ENCODE peak calls at places on chromosome X, in nine cellular contexts. E is fibroblast of the aortic adventitia, V is IMR-90, P is thoracic aorta, O is left ventricle myocardium inferior, N is A549, Z is Peyer's patch, M is AG09319, C is dorsolateral prefrontal cortex. A is an unnamed sample.

GRCh38 chrX:39753296-39753996 is 344.3 kb downstream of the BCOR start:
- DNase-seq in E (peak), V (peak), P (no peak), O (no peak), N (peak), Z (no peak), M (no peak), C (no peak), A (no peak)

GRCh38 chrX:57596109-57596870 is 4.5 kb downstream of the ZXDB start:
- DNase-seq in E (peak), V (no peak), P (no peak), O (no peak), N (no peak), Z (no peak), M (no peak), C (no peak), A (no peak)

GRCh38 chrX:99184153-99184552 is 1225.9 kb downstream of the PCDH19 start:
- DNase-seq in E (no peak), V (no peak), P (no peak), O (no peak), N (no peak), Z (no peak), M (no peak), C (no peak), A (no peak)

GRCh38 chrX:65821721-65822496 is 154.5 kb downstream of the MSN start:
- DNase-seq in E (no peak), V (no peak), P (no peak), O (peak), N (no peak), Z (peak), M (no peak), C (no peak), A (no peak)

GRCh38 chrX:22594771-22595170 is 322.1 kb downstream of the CBLL2 start:
- DNase-seq in E (no peak), V (no peak), P (no peak), O (no peak), N (no peak), Z (no peak), M (no peak), C (no peak), A (no peak)

GRCh38 chrX:105191878-105192277 is 28.6 kb downstream of the TEX13A start:
- DNase-seq in E (no peak), V (no peak), P (no peak), O (no peak), N (peak), Z (no peak), M (no peak), C (no peak), A (no peak)

GRCh38 chrX:101417981-101418841 is 10.2 kb downstream of the HNRNPH2 start:
- DNase-seq in E (no peak), V (no peak), P (no peak), O (peak), N (no peak), Z (peak), M (no peak), C (peak), A (no peak)

GRCh38 chrX:52346462-52347165 is 22.2 kb upstream of the XAGE2 start:
- DNase-seq in E (no peak), V (peak), P (no peak), O (no peak), N (peak), Z (no peak), M (no peak), C (no peak), A (no peak)

GRCh38 chrX:54808109-54808604 is 612 bp downstream of the MAGED2 start:
- DNase-seq in E (no peak), V (no peak), P (no peak), O (peak), N (peak), Z (peak), M (peak), C (peak), A (peak)

GRCh38 chrX:103101280-103102042 is 8.5 kb upstream of the NXF3 start:
- DNase-seq in E (peak), V (no peak), P (no peak), O (no peak), N (no peak), Z (no peak), M (no peak), C (no peak), A (no peak)

GRCh38 chrX:20284444-20284843 is 17.7 kb upstream of the RPS6KA3 start:
- DNase-seq in E (no peak), V (no peak), P (no peak), O (no peak), N (no peak), Z (no peak), M (no peak), C (no peak), A (no peak)

GRCh38 chrX:20829665-20830481 is 544.3 kb upstream of the CNKSR2 start:
- DNase-seq in E (peak), V (no peak), P (no peak), O (no peak), N (peak), Z (no peak), M (no peak), C (no peak), A (no peak)

GRCh38 chrX:50814701-50815476 is 895 bp upstream of the SHROOM4 start:
- DNase-seq in E (no peak), V (peak), P (no peak), O (no peak), N (no peak), Z (peak), M (no peak), C (peak), A (no peak)

GRCh38 chrX:143648705-143649104 is 12.8 kb upstream of the SLITRK4 start:
- DNase-seq in E (no peak), V (no peak), P (no peak), O (no peak), N (no peak), Z (no peak), M (no peak), C (no peak), A (no peak)

GRCh38 chrX:153755136-153755535 is 8.9 kb upstream of the PLXNB3 start:
- DNase-seq in E (no peak), V (no peak), P (no peak), O (no peak), N (no peak), Z (no peak), M (no peak), C (no peak), A (no peak)
- TF ChIP-seq CTCF in E (no peak), V (no peak), P (no peak), O (no peak), N (no peak), Z (no peak), M (no peak), C (no peak), A (no peak)

GRCh38 chrX:138847930-138848329 is 136.4 kb upstream of the FGF13 start:
- DNase-seq in E (peak), V (no peak), P (no peak), O (no peak), N (peak), Z (no peak), M (no peak), C (no peak), A (no peak)
- TF ChIP-seq CTCF in E (peak), V (no peak), P (no peak), O (peak), N (no peak), Z (no peak), M (peak), C (no peak), A (no peak)

GRCh38 chrX:72295745-72296144 is 10.0 kb downstream of the CITED1 start:
- DNase-seq in E (no peak), V (no peak), P (no peak), O (no peak), N (no peak), Z (no peak), M (no peak), C (no peak), A (no peak)

GRCh38 chrX:72296991-72297390 is 8.7 kb downstream of the CITED1 start:
- DNase-seq in E (no peak), V (no peak), P (no peak), O (no peak), N (no peak), Z (no peak), M (no peak), C (no peak), A (no peak)

GRCh38 chrX:72299891-72300630 is 5.7 kb downstream of the CITED1 start:
- DNase-seq in E (no peak), V (no peak), P (no peak), O (no peak), N (no peak), Z (no peak), M (no peak), C (no peak), A (no peak)

GRCh38 chrX:72297953-72298730 is 7.6 kb downstream of the CITED1 start:
- DNase-seq in E (no peak), V (no peak), P (no peak), O (no peak), N (peak), Z (no peak), M (no peak), C (no peak), A (no peak)

GRCh38 chrX:72294497-72294896 is 11.2 kb downstream of the CITED1 start:
- DNase-seq in E (no peak), V (no peak), P (no peak), O (no peak), N (no peak), Z (no peak), M (no peak), C (no peak), A (no peak)
- TF ChIP-seq CTCF in E (peak), V (peak), P (no peak), O (no peak), N (no peak), Z (no peak), M (no peak), C (peak), A (no peak)

GRCh38 chrX:13487731-13488505 is 81.5 kb upstream of the EGFL6 start:
- DNase-seq in E (peak), V (peak), P (no peak), O (no peak), N (peak), Z (no peak), M (peak), C (no peak), A (no peak)
- TF ChIP-seq CTCF in E (peak), V (peak), P (peak), O (peak), N (peak), Z (peak), M (peak), C (peak), A (peak)